ENCODE peak calls at places on chromosomes 7 and 10, in seven cellular contexts. U is mesothelial cell of epicardium, J is ovary, O is cardiac fibroblast, Y is progenitor cell of endocrine pancreas, P is psoas muscle, F is K562. I is an unnamed sample.
A peak's percentile ranks its signal among the peaks of the same experiment; 100 is the strongest.

GRCh38 chr7:22561356-22561755 is 61.4 kb upstream of the STEAP1B start:
- DNase-seq in P (peak; percentile 89), J (peak; percentile 79), U (peak; percentile 32), O (peak; percentile 99), Y (no peak), F (peak; percentile 12), I (peak; percentile 56)

GRCh38 chr7:157840913-157841756 is 504.3 kb downstream of the DNAJB6 start:
- DNase-seq in O (no peak), Y (no peak), J (no peak), P (no peak), U (no peak), F (no peak), I (no peak)

GRCh38 chr10:117545141-117546019 is 2.8 kb downstream of the EMX2 start:
- DNase-seq in U (no peak), P (no peak), Y (no peak), J (peak; percentile 60), F (no peak), O (no peak), I (peak; percentile 29)

GRCh38 chr10:42640610-42641229 is 2.4 kb upstream of the ZNF33B start:
- DNase-seq in F (no peak), P (no peak), U (no peak), Y (no peak), J (no peak), O (no peak), I (no peak)

GRCh38 chr7:1059200-1060091 is 15.1 kb downstream of the GPR146 start:
- DNase-seq in O (peak; percentile 46), P (peak; percentile 53), J (no peak), Y (no peak), F (peak; percentile 89), U (no peak), I (peak; percentile 62)

GRCh38 chr7:17022915-17023314 is 141.1 kb upstream of the AGR3 start:
- DNase-seq in P (no peak), O (no peak), F (no peak), J (no peak), Y (no peak), U (no peak), I (no peak)

GRCh38 chr10:123459371-123460224 is 206.6 kb upstream of the GPR26 start:
- DNase-seq in J (no peak), U (no peak), Y (no peak), P (no peak), F (no peak), O (no peak), I (no peak)

GRCh38 chr10:5462841-5463293 is 36.5 kb downstream of the CALML5 start:
- DNase-seq in O (no peak), P (no peak), Y (no peak), J (no peak), F (no peak), U (no peak), I (no peak)

GRCh38 chr10:5575482-5576153 is 50.9 kb downstream of the CALML3 start:
- DNase-seq in U (no peak), Y (no peak), P (peak; percentile 52), O (peak; percentile 60), F (no peak), J (peak; percentile 52), I (no peak)

GRCh38 chr10:76218045-76218444 is 786.6 kb downstream of the LRMDA start:
- DNase-seq in F (no peak), O (no peak), J (no peak), U (no peak), Y (no peak), P (no peak), I (no peak)

GRCh38 chr7:16883918-16884317 is 2.1 kb upstream of the AGR3 start:
- DNase-seq in O (no peak), F (no peak), U (no peak), P (no peak), J (no peak), Y (no peak), I (no peak)

GRCh38 chr7:5300366-5300765 is 17.6 kb downstream of the SLC29A4 start:
- DNase-seq in U (no peak), O (no peak), F (no peak), J (no peak), Y (no peak), P (no peak), I (no peak)

DNA sequence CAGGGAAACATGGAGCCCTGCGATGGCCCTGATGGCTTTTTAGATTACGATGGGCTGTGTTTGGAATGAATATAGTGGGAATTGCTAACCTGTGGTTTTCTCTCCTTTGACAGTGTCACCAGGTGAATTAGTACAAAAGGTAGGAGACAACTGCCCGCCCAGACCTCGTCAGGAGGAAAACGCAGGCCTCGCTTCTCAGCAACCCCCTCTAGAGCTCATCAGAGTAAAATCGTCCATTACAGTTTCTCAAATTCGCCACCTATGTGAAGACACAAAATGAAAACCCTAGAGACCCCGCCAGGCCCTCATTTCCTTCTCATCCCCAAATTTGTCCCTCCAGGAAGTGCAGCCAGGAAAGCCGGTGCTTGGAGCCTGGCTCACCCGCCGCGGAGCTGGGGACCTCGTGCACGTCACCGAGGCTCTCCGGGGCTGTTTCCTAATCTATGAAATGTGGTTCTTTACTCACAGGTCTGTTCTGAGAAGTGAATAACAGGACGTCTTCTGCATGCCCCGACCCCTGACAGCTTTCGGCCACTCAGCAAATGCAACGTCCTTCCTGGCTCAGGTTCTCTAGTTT is 143.7 kb downstream of the VIPR2 start:
- DNase-seq in U (no peak), O (no peak), F (peak; percentile 42), P (no peak), J (no peak), Y (no peak), I (no peak)
- TF ChIP-seq CTCF in U (no peak), O (no peak), F (peak; percentile 58), P (no peak), J (no peak), Y (no peak), I (no peak)

DNA sequence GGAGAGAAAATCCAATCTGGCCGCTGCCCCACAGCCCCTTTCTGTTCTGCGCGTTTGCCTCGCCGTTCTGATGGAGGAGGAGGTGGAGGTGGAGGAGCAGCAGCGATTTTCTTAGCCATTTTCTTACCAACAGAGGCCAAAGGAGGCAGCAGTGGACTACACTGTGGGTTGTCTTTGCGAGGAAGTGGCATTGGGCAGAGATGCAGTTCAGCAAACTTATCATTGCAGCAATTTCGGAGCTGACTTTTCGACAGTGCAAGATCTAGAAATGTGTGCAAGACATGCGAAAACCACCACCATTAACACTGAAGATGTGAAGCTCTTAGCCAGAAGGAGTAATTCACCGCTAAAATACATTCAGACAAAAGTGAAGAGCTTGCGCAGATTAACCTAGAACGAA is 1.9 kb upstream of the ARL4A start:
- DNase-seq in P (no peak), J (peak; percentile 28), U (no peak), F (no peak), O (peak; percentile 67), Y (peak; percentile 24), I (peak; percentile 54)
- TF ChIP-seq CTCF in P (peak; percentile 11), J (no peak), U (no peak), F (no peak), O (peak; percentile 68), Y (peak; percentile 54), I (peak; percentile 55)

GRCh38 chr7:41238851-41239331 is 464.0 kb downstream of the INHBA start:
- DNase-seq in J (no peak), Y (no peak), P (no peak), O (no peak), U (no peak), F (no peak), I (no peak)

GRCh38 chr7:41244246-41244645 is 458.6 kb downstream of the INHBA start:
- DNase-seq in J (no peak), P (no peak), U (no peak), F (no peak), O (no peak), Y (no peak), I (no peak)

GRCh38 chr7:41237956-41238355 is 464.9 kb downstream of the INHBA start:
- DNase-seq in F (no peak), P (no peak), Y (no peak), J (no peak), U (no peak), O (no peak), I (no peak)

GRCh38 chr7:41239596-41239995 is 463.3 kb downstream of the INHBA start:
- DNase-seq in F (no peak), J (no peak), U (no peak), O (peak; percentile 39), P (no peak), Y (no peak), I (no peak)

GRCh38 chr7:41241641-41242040 is 461.2 kb downstream of the INHBA start:
- DNase-seq in Y (no peak), J (no peak), U (no peak), O (no peak), P (no peak), F (no peak), I (no peak)
- TF ChIP-seq CTCF in Y (no peak), J (no peak), U (no peak), O (no peak), P (no peak), F (no peak), I (no peak)

DNA sequence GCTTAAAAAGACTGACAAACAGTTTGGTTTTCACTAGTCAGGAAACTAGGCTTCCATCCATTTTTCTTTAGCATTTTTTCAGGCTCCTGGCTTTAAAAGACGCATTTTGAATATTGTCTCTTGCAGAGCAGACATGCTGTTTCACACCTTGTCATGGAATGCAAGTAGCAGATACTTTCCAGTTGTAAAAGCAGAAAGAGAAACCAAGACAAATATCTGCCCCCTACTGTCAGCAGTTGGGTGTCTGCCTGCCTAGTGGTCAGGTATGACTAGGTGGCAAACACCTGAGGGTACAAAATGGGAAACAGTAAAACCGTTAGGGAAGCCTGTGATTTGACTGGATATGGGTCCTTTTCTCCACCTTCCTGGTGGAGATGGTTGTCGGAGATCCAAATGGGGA is 139.8 kb downstream of the CCDC71L start:
- DNase-seq in P (no peak), O (no peak), J (no peak), Y (no peak), U (no peak), F (peak; percentile 38), I (no peak)
- TF ChIP-seq CTCF in P (no peak), O (no peak), J (no peak), Y (no peak), U (no peak), F (peak; percentile 47), I (no peak)

GRCh38 chr10:129658673-129659072 is 191.6 kb downstream of the MGMT start:
- DNase-seq in Y (no peak), P (no peak), O (no peak), U (no peak), J (no peak), F (peak; percentile 21), I (peak; percentile 48)
- TF ChIP-seq CTCF in Y (peak; percentile 56), P (peak; percentile 6), O (peak; percentile 6), U (peak; percentile 28), J (no peak), F (peak; percentile 46), I (peak; percentile 67)

GRCh38 chr7:115217373-115217772 is 295.5 kb downstream of the MDFIC start:
- DNase-seq in P (no peak), J (no peak), O (peak; percentile 38), U (no peak), F (no peak), Y (no peak), I (no peak)
- TF ChIP-seq CTCF in P (peak; percentile 30), J (no peak), O (peak; percentile 32), U (no peak), F (no peak), Y (no peak), I (peak; percentile 14)